ENCODE peak calls at places on chromosomes 1 and 21, in nine cellular contexts. E, Z, P, Q, C, F, H, R and I are unnamed samples.

GRCh38 chr1:230094746-230095145 is 27.7 kb downstream of the GALNT2 start:
- DNase-seq in E (no peak), Z (no peak), P (no peak), Q (no peak), C (no peak), F (no peak), H (no peak), R (no peak), I (no peak)

GRCh38 chr1:101128211-101128727 is 102.7 kb upstream of the DPH5 start:
- DNase-seq in E (no peak), Z (no peak), P (no peak), Q (peak), C (no peak), F (no peak), H (no peak), R (no peak), I (no peak)

GRCh38 chr1:234326493-234327366 is 46.5 kb upstream of the COA6 start:
- DNase-seq in E (peak), Z (peak), P (peak), Q (peak), C (peak), F (peak), H (peak), R (peak), I (peak)

GRCh38 chr1:155064109-155064812 is 721 bp downstream of the EFNA4 start:
- DNase-seq in E (peak), Z (no peak), P (peak), Q (no peak), C (peak), F (peak), H (no peak), R (no peak), I (peak)

GRCh38 chr1:15189692-15190321 is 36.3 kb downstream of the TMEM51 start:
- DNase-seq in E (no peak), Z (no peak), P (peak), Q (no peak), C (no peak), F (no peak), H (no peak), R (no peak), I (peak)

GRCh38 chr21:46156678-46157077 is 1.3 kb upstream of the FTCD start:
- DNase-seq in E (no peak), Z (no peak), P (no peak), Q (no peak), C (no peak), F (no peak), H (no peak), R (no peak), I (no peak)

GRCh38 chr1:156591181-156591431 is 470 bp upstream of the NAXE start:
- DNase-seq in E (no peak), Z (no peak), P (no peak), Q (no peak), C (no peak), F (no peak), H (no peak), R (no peak), I (no peak)

GRCh38 chr1:25958475-25958874 is 39.4 kb downstream of the PAFAH2 start:
- DNase-seq in E (peak), Z (no peak), P (no peak), Q (no peak), C (peak), F (peak), H (no peak), R (no peak), I (no peak)

GRCh38 chr1:234647245-234647644 is 37.3 kb upstream of the IRF2BP2 start:
- DNase-seq in E (no peak), Z (no peak), P (peak), Q (no peak), C (no peak), F (no peak), H (no peak), R (no peak), I (no peak)

GRCh38 chr1:99992760-99993467 is 23.1 kb downstream of the SLC35A3 start:
- DNase-seq in E (no peak), Z (no peak), P (no peak), Q (no peak), C (no peak), F (no peak), H (no peak), R (no peak), I (no peak)

GRCh38 chr21:35398366-35398982 is 349.4 kb upstream of the RUNX1 start:
- DNase-seq in E (no peak), Z (no peak), P (no peak), Q (no peak), C (peak), F (peak), H (no peak), R (no peak), I (no peak)

GRCh38 chr1:240491156-240491555 is 120.8 kb downstream of the GREM2 start:
- DNase-seq in E (peak), Z (no peak), P (no peak), Q (no peak), C (peak), F (peak), H (no peak), R (no peak), I (no peak)

GRCh38 chr1:1630965-1631792 is 794 bp upstream of the MMP23B start:
- DNase-seq in E (peak), Z (peak), P (no peak), Q (no peak), C (no peak), F (no peak), H (no peak), R (peak), I (no peak)

GRCh38 chr1:203323587-203323986 is 18.3 kb downstream of the BTG2 start:
- DNase-seq in E (no peak), Z (no peak), P (peak), Q (no peak), C (no peak), F (no peak), H (no peak), R (no peak), I (no peak)

GRCh38 chr21:35357041-35357780 is 308.1 kb upstream of the RUNX1 start:
- DNase-seq in E (no peak), Z (no peak), P (no peak), Q (no peak), C (no peak), F (no peak), H (no peak), R (no peak), I (no peak)

GRCh38 chr1:98761238-98761637 is 99.7 kb downstream of the SNX7 start:
- DNase-seq in E (no peak), Z (no peak), P (no peak), Q (no peak), C (no peak), F (no peak), H (no peak), R (peak), I (no peak)

GRCh38 chr1:232884262-232884661 is 66.1 kb upstream of the NTPCR start:
- DNase-seq in E (no peak), Z (no peak), P (no peak), Q (no peak), C (no peak), F (peak), H (no peak), R (no peak), I (no peak)

GRCh38 chr1:203278087-203278884 is 27.0 kb upstream of the BTG2 start:
- DNase-seq in E (peak), Z (peak), P (peak), Q (no peak), C (peak), F (peak), H (no peak), R (no peak), I (peak)

GRCh38 chr21:27391990-27392389 is 425.1 kb upstream of the ADAMTS5 start:
- DNase-seq in E (no peak), Z (no peak), P (no peak), Q (no peak), C (no peak), F (no peak), H (no peak), R (no peak), I (no peak)

GRCh38 chr21:38680401-38680800 is 125.3 kb upstream of the ETS2 start:
- DNase-seq in E (no peak), Z (no peak), P (no peak), Q (no peak), C (no peak), F (no peak), H (no peak), R (no peak), I (no peak)

GRCh38 chr21:28392436-28392835 is 600.2 kb downstream of the LTN1 start:
- DNase-seq in E (no peak), Z (no peak), P (no peak), Q (no peak), C (no peak), F (peak), H (no peak), R (no peak), I (no peak)

GRCh38 chr1:65260851-65261473 is 48.4 kb upstream of the DNAJC6 start:
- DNase-seq in E (peak), Z (no peak), P (no peak), Q (no peak), C (peak), F (peak), H (no peak), R (no peak), I (peak)